ENCODE peak calls at places on chromosome 2, in seven cellular contexts. One of them, this sample, is unnamed.

GRCh38 chr2:84187258-84187657 is 271.8 kb downstream of the SUCLG1 start:
- DNase-seq in B cell: no peak
- DNase-seq in HFFc6: no peak
- DNase-seq in Calu3: no peak
- DNase-seq in transverse colon: no peak
- DNase-seq in AG04449: no peak
- DNase-seq in progenitor cell of endocrine pancreas: no peak
- DNase-seq in this sample: no peak

GRCh38 chr2:205633994-205634393 is 48.3 kb upstream of the NRP2 start:
- DNase-seq in B cell: no peak
- DNase-seq in HFFc6: no peak
- DNase-seq in Calu3: no peak
- DNase-seq in transverse colon: no peak
- DNase-seq in AG04449: no peak
- DNase-seq in progenitor cell of endocrine pancreas: no peak
- DNase-seq in this sample: no peak

GRCh38 chr2:49801898-49802297 is 647.6 kb upstream of the FSHR start:
- DNase-seq in B cell: no peak
- DNase-seq in HFFc6: no peak
- DNase-seq in Calu3: no peak
- DNase-seq in transverse colon: no peak
- DNase-seq in AG04449: no peak
- DNase-seq in progenitor cell of endocrine pancreas: no peak
- DNase-seq in this sample: no peak

GRCh38 chr2:201580486-201580885 is 62.8 kb downstream of the TMEM237 start:
- DNase-seq in B cell: no peak
- DNase-seq in HFFc6: peak; percentile 64
- DNase-seq in Calu3: no peak
- DNase-seq in transverse colon: no peak
- DNase-seq in AG04449: peak; percentile 87
- DNase-seq in progenitor cell of endocrine pancreas: no peak
- DNase-seq in this sample: peak; percentile 61

GRCh38 chr2:224520064-224520463 is 65.1 kb downstream of the CUL3 start:
- DNase-seq in B cell: peak; percentile 8
- DNase-seq in HFFc6: peak; percentile 66
- DNase-seq in Calu3: no peak
- DNase-seq in transverse colon: no peak
- DNase-seq in AG04449: peak; percentile 41
- DNase-seq in progenitor cell of endocrine pancreas: no peak
- DNase-seq in this sample: no peak

GRCh38 chr2:66839551-66840320 is 404.8 kb downstream of the MEIS1 start:
- DNase-seq in B cell: no peak
- DNase-seq in HFFc6: peak; percentile 99
- DNase-seq in Calu3: peak; percentile 8
- DNase-seq in transverse colon: no peak
- DNase-seq in AG04449: peak; percentile 99
- DNase-seq in progenitor cell of endocrine pancreas: no peak
- DNase-seq in this sample: peak; percentile 88

GRCh38 chr2:97713296-97714083 is at the start of gene ZAP70:
- DNase-seq in B cell: peak; percentile 36
- DNase-seq in HFFc6: no peak
- DNase-seq in Calu3: no peak
- DNase-seq in transverse colon: no peak
- DNase-seq in AG04449: no peak
- DNase-seq in progenitor cell of endocrine pancreas: no peak
- DNase-seq in this sample: no peak

GRCh38 chr2:4464607-4465006 is 761.2 kb downstream of the DCDC2C start:
- DNase-seq in B cell: no peak
- DNase-seq in HFFc6: no peak
- DNase-seq in Calu3: no peak
- DNase-seq in transverse colon: no peak
- DNase-seq in AG04449: no peak
- DNase-seq in progenitor cell of endocrine pancreas: no peak
- DNase-seq in this sample: no peak

GRCh38 chr2:88852753-88853402 is 161.4 kb downstream of the RPIA start:
- DNase-seq in B cell: no peak
- DNase-seq in HFFc6: no peak
- DNase-seq in Calu3: peak; percentile 33
- DNase-seq in transverse colon: no peak
- DNase-seq in AG04449: no peak
- DNase-seq in progenitor cell of endocrine pancreas: no peak
- DNase-seq in this sample: no peak

GRCh38 chr2:81835318-81836000 is 1530.9 kb upstream of the LRRTM1 start:
- DNase-seq in B cell: no peak
- DNase-seq in HFFc6: no peak
- DNase-seq in Calu3: no peak
- DNase-seq in transverse colon: no peak
- DNase-seq in AG04449: no peak
- DNase-seq in progenitor cell of endocrine pancreas: no peak
- DNase-seq in this sample: no peak

GRCh38 chr2:101113441-101114267 is 37.5 kb downstream of the TBC1D8 start:
- DNase-seq in B cell: no peak
- DNase-seq in HFFc6: peak; percentile 16
- DNase-seq in Calu3: peak; percentile 24
- DNase-seq in transverse colon: peak; percentile 30
- DNase-seq in AG04449: peak; percentile 44
- DNase-seq in progenitor cell of endocrine pancreas: no peak
- DNase-seq in this sample: peak; percentile 71

GRCh38 chr2:172094319-172095145 is 8.2 kb downstream of the DLX2 start:
- DNase-seq in B cell: peak; percentile 24
- DNase-seq in HFFc6: peak; percentile 34
- DNase-seq in Calu3: no peak
- DNase-seq in transverse colon: no peak
- DNase-seq in AG04449: no peak
- DNase-seq in progenitor cell of endocrine pancreas: no peak
- DNase-seq in this sample: no peak

GRCh38 chr2:142872900-142873724 is 4.4 kb upstream of the KYNU start:
- DNase-seq in B cell: no peak
- DNase-seq in HFFc6: peak; percentile 68
- DNase-seq in Calu3: no peak
- DNase-seq in transverse colon: no peak
- DNase-seq in AG04449: peak; percentile 34
- DNase-seq in progenitor cell of endocrine pancreas: no peak
- DNase-seq in this sample: peak; percentile 30

GRCh38 chr2:85177031-85177824 is 44.0 kb downstream of the TCF7L1 start:
- DNase-seq in B cell: no peak
- DNase-seq in HFFc6: no peak
- DNase-seq in Calu3: no peak
- DNase-seq in transverse colon: no peak
- DNase-seq in AG04449: no peak
- DNase-seq in progenitor cell of endocrine pancreas: no peak
- DNase-seq in this sample: no peak

GRCh38 chr2:152520759-152521158 is 185.8 kb downstream of the FMNL2 start:
- DNase-seq in B cell: no peak
- DNase-seq in HFFc6: no peak
- DNase-seq in Calu3: no peak
- DNase-seq in transverse colon: no peak
- DNase-seq in AG04449: no peak
- DNase-seq in progenitor cell of endocrine pancreas: no peak
- DNase-seq in this sample: no peak

GRCh38 chr2:205590759-205591158 is 91.5 kb upstream of the NRP2 start:
- DNase-seq in B cell: no peak
- DNase-seq in HFFc6: peak; percentile 56
- DNase-seq in Calu3: no peak
- DNase-seq in transverse colon: no peak
- DNase-seq in AG04449: no peak
- DNase-seq in progenitor cell of endocrine pancreas: no peak
- DNase-seq in this sample: no peak

GRCh38 chr2:12731701-12732280 is 15.1 kb downstream of the TRIB2 start:
- DNase-seq in B cell: no peak
- DNase-seq in HFFc6: no peak
- DNase-seq in Calu3: no peak
- DNase-seq in transverse colon: no peak
- DNase-seq in AG04449: no peak
- DNase-seq in progenitor cell of endocrine pancreas: no peak
- DNase-seq in this sample: no peak

GRCh38 chr2:71556811-71557210 is 103.5 kb downstream of the DYSF start:
- DNase-seq in B cell: no peak
- DNase-seq in HFFc6: no peak
- DNase-seq in Calu3: no peak
- DNase-seq in transverse colon: no peak
- DNase-seq in AG04449: no peak
- DNase-seq in progenitor cell of endocrine pancreas: no peak
- DNase-seq in this sample: no peak

GRCh38 chr2:203105996-203106395 is 91.3 kb downstream of the NBEAL1 start:
- DNase-seq in B cell: no peak
- DNase-seq in HFFc6: no peak
- DNase-seq in Calu3: no peak
- DNase-seq in transverse colon: no peak
- DNase-seq in AG04449: no peak
- DNase-seq in progenitor cell of endocrine pancreas: no peak
- DNase-seq in this sample: no peak

GRCh38 chr2:218806346-218806978 is 24.5 kb downstream of the CYP27A1 start:
- DNase-seq in B cell: no peak
- DNase-seq in HFFc6: peak; percentile 97
- DNase-seq in Calu3: peak; percentile 77
- DNase-seq in transverse colon: peak; percentile 53
- DNase-seq in AG04449: peak; percentile 99
- DNase-seq in progenitor cell of endocrine pancreas: no peak
- DNase-seq in this sample: peak; percentile 98

GRCh38 chr2:145760781-145761649 is 1241.1 kb upstream of the ZEB2 start:
- DNase-seq in B cell: no peak
- DNase-seq in HFFc6: peak; percentile 24
- DNase-seq in Calu3: peak; percentile 30
- DNase-seq in transverse colon: no peak
- DNase-seq in AG04449: no peak
- DNase-seq in progenitor cell of endocrine pancreas: no peak
- DNase-seq in this sample: peak; percentile 77

DNA sequence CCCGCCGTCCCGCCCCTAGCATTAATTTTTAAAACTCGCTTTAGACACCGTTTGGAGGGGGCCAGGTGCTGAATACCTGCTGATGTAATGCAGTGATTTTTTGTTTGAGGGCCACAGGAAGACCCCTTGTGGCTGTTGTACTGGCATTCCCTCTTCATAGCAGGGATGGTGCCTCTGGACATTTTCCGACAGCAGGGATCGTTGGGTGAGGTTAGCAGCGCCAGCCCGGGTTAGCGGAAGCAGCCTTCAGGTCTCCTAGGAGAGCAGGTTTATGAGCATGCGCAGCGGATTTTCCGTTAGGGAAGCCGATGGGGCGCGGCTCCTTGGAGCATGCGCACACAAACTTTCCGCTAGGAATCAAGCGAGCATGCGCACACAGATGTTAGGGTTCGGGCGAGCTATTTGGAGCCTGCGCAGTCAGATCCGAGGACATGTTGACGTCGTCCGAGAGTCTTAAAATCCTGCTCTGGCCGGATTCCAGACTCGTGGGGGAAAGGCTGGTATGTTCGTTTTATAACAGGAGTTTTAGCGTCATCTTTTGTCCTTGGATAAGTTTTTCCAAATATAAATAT is 17.2 kb upstream of the C2orf74 start:
- DNase-seq in B cell: peak; percentile 96
- DNase-seq in HFFc6: peak; percentile 97
- DNase-seq in Calu3: peak; percentile 93
- DNase-seq in transverse colon: peak; percentile 92
- DNase-seq in AG04449: peak; percentile 67
- DNase-seq in progenitor cell of endocrine pancreas: peak; percentile 93
- DNase-seq in this sample: peak; percentile 95
- TF ChIP-seq CTCF in B cell: no peak
- TF ChIP-seq CTCF in HFFc6: peak; percentile 17
- TF ChIP-seq CTCF in Calu3: no peak
- TF ChIP-seq CTCF in transverse colon: no peak
- TF ChIP-seq CTCF in AG04449: no peak
- TF ChIP-seq CTCF in progenitor cell of endocrine pancreas: peak; percentile 28
- TF ChIP-seq CTCF in this sample: no peak

DNA sequence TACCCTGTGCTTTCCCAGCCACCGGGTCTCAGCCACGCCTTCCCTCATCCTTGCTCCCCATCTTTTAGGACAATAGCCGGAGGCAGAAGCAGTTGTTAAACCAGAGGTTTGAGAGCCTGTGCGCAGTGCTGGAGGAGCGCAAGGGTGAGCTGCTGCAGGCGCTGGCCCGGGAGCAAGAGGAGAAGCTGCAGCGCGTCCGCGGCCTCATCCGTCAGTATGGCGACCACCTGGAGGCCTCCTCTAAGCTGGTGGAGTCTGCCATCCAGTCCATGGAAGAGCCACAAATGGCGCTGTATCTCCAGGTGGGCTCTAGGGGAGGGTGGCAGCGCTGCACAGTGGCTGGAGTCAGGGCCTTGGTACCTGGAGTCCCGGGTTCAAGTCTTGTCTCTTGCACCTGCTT is 2.7 kb downstream of the UCN start:
- DNase-seq in B cell: no peak
- DNase-seq in HFFc6: no peak
- DNase-seq in Calu3: no peak
- DNase-seq in transverse colon: no peak
- DNase-seq in AG04449: no peak
- DNase-seq in progenitor cell of endocrine pancreas: no peak
- DNase-seq in this sample: no peak
- TF ChIP-seq CTCF in B cell: no peak
- TF ChIP-seq CTCF in HFFc6: no peak
- TF ChIP-seq CTCF in Calu3: no peak
- TF ChIP-seq CTCF in transverse colon: no peak
- TF ChIP-seq CTCF in AG04449: no peak
- TF ChIP-seq CTCF in progenitor cell of endocrine pancreas: no peak
- TF ChIP-seq CTCF in this sample: no peak

GRCh38 chr2:45936623-45936979 is 285.1 kb downstream of the PRKCE start:
- DNase-seq in B cell: no peak
- DNase-seq in HFFc6: no peak
- DNase-seq in Calu3: no peak
- DNase-seq in transverse colon: no peak
- DNase-seq in AG04449: no peak
- DNase-seq in progenitor cell of endocrine pancreas: no peak
- DNase-seq in this sample: no peak
- TF ChIP-seq CTCF in B cell: peak; percentile 6
- TF ChIP-seq CTCF in HFFc6: peak; percentile 60
- TF ChIP-seq CTCF in Calu3: no peak
- TF ChIP-seq CTCF in transverse colon: no peak
- TF ChIP-seq CTCF in AG04449: no peak
- TF ChIP-seq CTCF in progenitor cell of endocrine pancreas: no peak
- TF ChIP-seq CTCF in this sample: no peak

DNA sequence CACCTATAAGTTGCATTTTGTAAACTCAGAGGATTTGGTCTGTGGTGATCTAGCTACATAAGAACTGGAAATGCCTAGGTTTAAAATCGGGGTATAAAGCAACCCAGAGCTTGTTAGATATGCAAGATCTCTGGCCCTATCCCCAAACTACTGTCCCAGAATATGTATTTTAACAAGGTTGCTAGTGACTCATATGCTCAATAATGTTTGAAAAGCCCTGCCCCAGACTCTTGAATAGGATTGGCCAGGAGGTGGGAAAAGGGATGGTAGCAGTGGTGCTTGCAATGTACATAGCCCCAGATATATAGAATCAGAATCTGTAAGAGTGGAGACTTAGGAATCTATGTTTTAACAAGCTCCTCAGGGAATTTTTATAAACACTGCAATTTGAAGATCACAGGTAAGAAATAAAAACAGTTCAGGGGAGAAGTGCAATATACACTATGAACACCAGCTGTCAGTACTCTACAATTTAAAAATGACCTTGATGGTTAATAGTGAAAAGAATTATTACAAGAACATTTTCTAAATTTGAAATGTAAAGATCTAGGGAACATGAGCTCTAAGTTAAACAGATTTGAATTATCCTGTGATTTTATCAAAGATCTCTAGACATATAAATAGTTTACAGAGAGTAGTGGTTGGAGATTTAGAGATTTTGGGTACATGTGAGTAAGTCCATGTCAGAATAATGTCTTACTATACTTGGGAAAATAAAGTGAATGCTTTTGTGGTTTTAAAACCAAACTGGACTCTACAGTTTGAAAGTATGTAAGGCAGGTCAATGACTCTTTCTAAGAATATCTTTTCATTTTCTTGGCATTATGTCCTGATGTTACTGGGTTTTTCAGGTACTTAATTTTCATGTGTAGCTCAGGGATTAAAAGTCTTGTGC is 7.7 kb upstream of the MMADHC start:
- DNase-seq in B cell: no peak
- DNase-seq in HFFc6: peak; percentile 34
- DNase-seq in Calu3: no peak
- DNase-seq in transverse colon: no peak
- DNase-seq in AG04449: no peak
- DNase-seq in progenitor cell of endocrine pancreas: no peak
- DNase-seq in this sample: no peak
- TF ChIP-seq CTCF in B cell: no peak
- TF ChIP-seq CTCF in HFFc6: peak; percentile 77
- TF ChIP-seq CTCF in Calu3: no peak
- TF ChIP-seq CTCF in transverse colon: no peak
- TF ChIP-seq CTCF in AG04449: peak; percentile 30
- TF ChIP-seq CTCF in progenitor cell of endocrine pancreas: peak; percentile 47
- TF ChIP-seq CTCF in this sample: peak; percentile 46